ENCODE peak calls at places on chromosomes 6 and 20, in five cellular contexts. One of them, this sample, is unnamed.

GRCh38 chr6:32290886-32291450 is 67.1 kb upstream of the NOTCH4 start:
- DNase-seq in neuronal stem cell: no peak
- DNase-seq in colonic mucosa: no peak
- DNase-seq in Caco-2: no peak
- DNase-seq in activated CD4-positive, alpha-beta T cell treated with anti-CD3 and anti-CD28 coated beads, Interleukin-2, amount 10 ng/mL, durations not matched to agents 7 days and 5 days: no peak
- DNase-seq in this sample: no peak

GRCh38 chr6:53306819-53307347 is 41.9 kb downstream of the ELOVL5 start:
- DNase-seq in neuronal stem cell: no peak
- DNase-seq in colonic mucosa: no peak
- DNase-seq in Caco-2: no peak
- DNase-seq in activated CD4-positive, alpha-beta T cell treated with anti-CD3 and anti-CD28 coated beads, Interleukin-2, amount 10 ng/mL, durations not matched to agents 7 days and 5 days: peak
- DNase-seq in this sample: no peak

GRCh38 chr6:27157461-27158315 is 89.8 kb upstream of the PRSS16 start:
- DNase-seq in neuronal stem cell: no peak
- DNase-seq in colonic mucosa: peak
- DNase-seq in Caco-2: peak
- DNase-seq in activated CD4-positive, alpha-beta T cell treated with anti-CD3 and anti-CD28 coated beads, Interleukin-2, amount 10 ng/mL, durations not matched to agents 7 days and 5 days: peak
- DNase-seq in this sample: no peak

GRCh38 chr6:41488392-41489129 is 57.6 kb upstream of the FOXP4 start:
- DNase-seq in neuronal stem cell: peak
- DNase-seq in colonic mucosa: no peak
- DNase-seq in Caco-2: no peak
- DNase-seq in activated CD4-positive, alpha-beta T cell treated with anti-CD3 and anti-CD28 coated beads, Interleukin-2, amount 10 ng/mL, durations not matched to agents 7 days and 5 days: no peak
- DNase-seq in this sample: no peak

GRCh38 chr6:157200611-157201010 is 122.7 kb downstream of the TMEM242 start:
- DNase-seq in neuronal stem cell: no peak
- DNase-seq in colonic mucosa: no peak
- DNase-seq in Caco-2: no peak
- DNase-seq in activated CD4-positive, alpha-beta T cell treated with anti-CD3 and anti-CD28 coated beads, Interleukin-2, amount 10 ng/mL, durations not matched to agents 7 days and 5 days: no peak
- DNase-seq in this sample: no peak

GRCh38 chr6:11021714-11022113 is 22.4 kb downstream of the ELOVL2 start:
- DNase-seq in neuronal stem cell: no peak
- DNase-seq in colonic mucosa: no peak
- DNase-seq in Caco-2: no peak
- DNase-seq in activated CD4-positive, alpha-beta T cell treated with anti-CD3 and anti-CD28 coated beads, Interleukin-2, amount 10 ng/mL, durations not matched to agents 7 days and 5 days: no peak
- DNase-seq in this sample: no peak

GRCh38 chr6:218153-219018 is 73.9 kb upstream of the DUSP22 start:
- DNase-seq in neuronal stem cell: no peak
- DNase-seq in colonic mucosa: no peak
- DNase-seq in Caco-2: no peak
- DNase-seq in activated CD4-positive, alpha-beta T cell treated with anti-CD3 and anti-CD28 coated beads, Interleukin-2, amount 10 ng/mL, durations not matched to agents 7 days and 5 days: no peak
- DNase-seq in this sample: no peak

GRCh38 chr6:124989136-124989983 is 27.1 kb downstream of the RNF217 start:
- DNase-seq in neuronal stem cell: no peak
- DNase-seq in colonic mucosa: no peak
- DNase-seq in Caco-2: no peak
- DNase-seq in activated CD4-positive, alpha-beta T cell treated with anti-CD3 and anti-CD28 coated beads, Interleukin-2, amount 10 ng/mL, durations not matched to agents 7 days and 5 days: no peak
- DNase-seq in this sample: no peak

GRCh38 chr6:145733770-145734169 is 1.6 kb downstream of the EPM2A start:
- DNase-seq in neuronal stem cell: no peak
- DNase-seq in colonic mucosa: no peak
- DNase-seq in Caco-2: no peak
- DNase-seq in activated CD4-positive, alpha-beta T cell treated with anti-CD3 and anti-CD28 coated beads, Interleukin-2, amount 10 ng/mL, durations not matched to agents 7 days and 5 days: no peak
- DNase-seq in this sample: no peak

GRCh38 chr20:32028647-32029372 is 18.6 kb downstream of the CCM2L start:
- DNase-seq in neuronal stem cell: no peak
- DNase-seq in colonic mucosa: no peak
- DNase-seq in Caco-2: peak
- DNase-seq in activated CD4-positive, alpha-beta T cell treated with anti-CD3 and anti-CD28 coated beads, Interleukin-2, amount 10 ng/mL, durations not matched to agents 7 days and 5 days: no peak
- DNase-seq in this sample: no peak

This sample was measured in LNCaP clone FGC.